ENCODE peak calls at places on chromosomes 1 and 21, in four cellular contexts. One of them, this sample, is unnamed.

GRCh38 chr1:183685112-183685713 is 32.1 kb upstream of the APOBEC4 start:
- DNase-seq in fibroblast of pulmonary artery: peak
- DNase-seq in lower lobe of right lung: no peak
- DNase-seq in IMR-90: peak
- DNase-seq in this sample: peak

GRCh38 chr1:207822602-207823451 is 71.0 kb downstream of the CD46 start:
- DNase-seq in fibroblast of pulmonary artery: no peak
- DNase-seq in lower lobe of right lung: peak
- DNase-seq in IMR-90: peak
- DNase-seq in this sample: peak

GRCh38 chr1:45040297-45040696 is 28.2 kb downstream of the UROD start:
- DNase-seq in fibroblast of pulmonary artery: no peak
- DNase-seq in lower lobe of right lung: no peak
- DNase-seq in IMR-90: no peak
- DNase-seq in this sample: no peak

GRCh38 chr1:12472798-12473551 is 145.0 kb downstream of the DHRS3 start:
- DNase-seq in fibroblast of pulmonary artery: no peak
- DNase-seq in lower lobe of right lung: no peak
- DNase-seq in IMR-90: no peak
- DNase-seq in this sample: no peak

GRCh38 chr1:230772457-230773395 is 25.5 kb downstream of the CAPN9 start:
- DNase-seq in fibroblast of pulmonary artery: peak
- DNase-seq in lower lobe of right lung: no peak
- DNase-seq in IMR-90: peak
- DNase-seq in this sample: peak

GRCh38 chr1:177907000-177907399 is 62.9 kb downstream of the SEC16B start:
- DNase-seq in fibroblast of pulmonary artery: no peak
- DNase-seq in lower lobe of right lung: no peak
- DNase-seq in IMR-90: no peak
- DNase-seq in this sample: peak

GRCh38 chr1:174039069-174039468 is 16.9 kb upstream of the RC3H1 start:
- DNase-seq in fibroblast of pulmonary artery: peak
- DNase-seq in lower lobe of right lung: no peak
- DNase-seq in IMR-90: peak
- DNase-seq in this sample: no peak

GRCh38 chr1:177902151-177902765 is 67.6 kb downstream of the SEC16B start:
- DNase-seq in fibroblast of pulmonary artery: no peak
- DNase-seq in lower lobe of right lung: no peak
- DNase-seq in IMR-90: no peak
- DNase-seq in this sample: no peak

GRCh38 chr1:226525750-226526149 is 22.8 kb upstream of the STUM start:
- DNase-seq in fibroblast of pulmonary artery: no peak
- DNase-seq in lower lobe of right lung: no peak
- DNase-seq in IMR-90: peak
- DNase-seq in this sample: no peak

GRCh38 chr1:206517784-206518183 is 10.5 kb downstream of the RASSF5 start:
- DNase-seq in fibroblast of pulmonary artery: no peak
- DNase-seq in lower lobe of right lung: no peak
- DNase-seq in IMR-90: no peak
- DNase-seq in this sample: no peak

GRCh38 chr1:55640708-55641473 is 425.7 kb upstream of the USP24 start:
- DNase-seq in fibroblast of pulmonary artery: peak
- DNase-seq in lower lobe of right lung: peak
- DNase-seq in IMR-90: no peak
- DNase-seq in this sample: peak

GRCh38 chr1:238582816-238583215 is 692.1 kb upstream of the ZP4 start:
- DNase-seq in fibroblast of pulmonary artery: no peak
- DNase-seq in lower lobe of right lung: no peak
- DNase-seq in IMR-90: no peak
- DNase-seq in this sample: peak

GRCh38 chr1:207186503-207186902 is 82.5 kb downstream of the C4BPA start:
- DNase-seq in fibroblast of pulmonary artery: no peak
- DNase-seq in lower lobe of right lung: no peak
- DNase-seq in IMR-90: no peak
- DNase-seq in this sample: peak

GRCh38 chr1:75430526-75430925 is 180.4 kb downstream of the SLC44A5 start:
- DNase-seq in fibroblast of pulmonary artery: peak
- DNase-seq in lower lobe of right lung: no peak
- DNase-seq in IMR-90: no peak
- DNase-seq in this sample: peak

GRCh38 chr1:214335567-214335966 is 54.6 kb downstream of the SMYD2 start:
- DNase-seq in fibroblast of pulmonary artery: no peak
- DNase-seq in lower lobe of right lung: no peak
- DNase-seq in IMR-90: no peak
- DNase-seq in this sample: no peak

GRCh38 chr1:162386292-162387225 is 5.0 kb downstream of the C1orf226 start:
- DNase-seq in fibroblast of pulmonary artery: no peak
- DNase-seq in lower lobe of right lung: no peak
- DNase-seq in IMR-90: no peak
- DNase-seq in this sample: no peak

GRCh38 chr1:207832796-207833195 is 78.1 kb downstream of the CD34 start:
- DNase-seq in fibroblast of pulmonary artery: no peak
- DNase-seq in lower lobe of right lung: no peak
- DNase-seq in IMR-90: no peak
- DNase-seq in this sample: no peak

GRCh38 chr21:35227774-35228173 is 178.7 kb upstream of the RUNX1 start:
- DNase-seq in fibroblast of pulmonary artery: no peak
- DNase-seq in lower lobe of right lung: no peak
- DNase-seq in IMR-90: no peak
- DNase-seq in this sample: no peak

GRCh38 chr1:42978317-42979036 is 19.8 kb upstream of the SLC2A1 start:
- DNase-seq in fibroblast of pulmonary artery: no peak
- DNase-seq in lower lobe of right lung: no peak
- DNase-seq in IMR-90: peak
- DNase-seq in this sample: no peak

GRCh38 chr1:155504207-155504606 is 58.4 kb downstream of the ASH1L start:
- DNase-seq in fibroblast of pulmonary artery: peak
- DNase-seq in lower lobe of right lung: no peak
- DNase-seq in IMR-90: peak
- DNase-seq in this sample: peak

GRCh38 chr1:215547009-215547408 is 20.1 kb upstream of the KCTD3 start:
- DNase-seq in fibroblast of pulmonary artery: no peak
- DNase-seq in lower lobe of right lung: no peak
- DNase-seq in IMR-90: no peak
- DNase-seq in this sample: no peak

GRCh38 chr1:207983044-207983443 is 72.1 kb upstream of the CD34 start:
- DNase-seq in fibroblast of pulmonary artery: no peak
- DNase-seq in lower lobe of right lung: no peak
- DNase-seq in IMR-90: no peak
- DNase-seq in this sample: no peak

GRCh38 chr21:38918629-38919346 is 113.1 kb downstream of the ETS2 start:
- DNase-seq in fibroblast of pulmonary artery: no peak
- DNase-seq in lower lobe of right lung: no peak
- DNase-seq in IMR-90: no peak
- DNase-seq in this sample: no peak

GRCh38 chr1:179101566-179101965 is 19.7 kb downstream of the TOR3A start:
- DNase-seq in fibroblast of pulmonary artery: no peak
- DNase-seq in lower lobe of right lung: no peak
- DNase-seq in IMR-90: no peak
- DNase-seq in this sample: no peak

GRCh38 chr1:184061396-184062003 is 10.0 kb downstream of the TSEN15 start:
- DNase-seq in fibroblast of pulmonary artery: peak
- DNase-seq in lower lobe of right lung: no peak
- DNase-seq in IMR-90: peak
- DNase-seq in this sample: no peak

GRCh38 chr21:28224191-28224755 is 768.4 kb downstream of the LTN1 start:
- DNase-seq in fibroblast of pulmonary artery: no peak
- DNase-seq in lower lobe of right lung: no peak
- DNase-seq in IMR-90: no peak
- DNase-seq in this sample: no peak

GRCh38 chr1:91806777-91807700 is 78.9 kb downstream of the TGFBR3 start:
- DNase-seq in fibroblast of pulmonary artery: peak
- DNase-seq in lower lobe of right lung: no peak
- DNase-seq in IMR-90: peak
- DNase-seq in this sample: no peak

GRCh38 chr21:44527156-44527982 is 12.6 kb downstream of the KRTAP10-1 start:
- DNase-seq in fibroblast of pulmonary artery: no peak
- DNase-seq in lower lobe of right lung: peak
- DNase-seq in IMR-90: no peak
- DNase-seq in this sample: no peak

GRCh38 chr1:12617511-12617900 is 504 bp downstream of the DHRS3 start:
- DNase-seq in fibroblast of pulmonary artery: no peak
- DNase-seq in lower lobe of right lung: no peak
- DNase-seq in IMR-90: no peak
- DNase-seq in this sample: peak

GRCh38 chr1:68128157-68128556 is 77.7 kb upstream of the DIRAS3 start:
- DNase-seq in fibroblast of pulmonary artery: peak
- DNase-seq in lower lobe of right lung: no peak
- DNase-seq in IMR-90: peak
- DNase-seq in this sample: no peak

GRCh38 chr1:197806718-197807117 is 31.4 kb upstream of the DENND1B start:
- DNase-seq in fibroblast of pulmonary artery: no peak
- DNase-seq in lower lobe of right lung: no peak
- DNase-seq in IMR-90: no peak
- DNase-seq in this sample: no peak

GRCh38 chr1:168520832-168521231 is 23.0 kb downstream of the XCL2 start:
- DNase-seq in fibroblast of pulmonary artery: no peak
- DNase-seq in lower lobe of right lung: no peak
- DNase-seq in IMR-90: no peak
- DNase-seq in this sample: no peak

GRCh38 chr1:168520052-168520751 is 23.6 kb downstream of the XCL2 start:
- DNase-seq in fibroblast of pulmonary artery: no peak
- DNase-seq in lower lobe of right lung: no peak
- DNase-seq in IMR-90: no peak
- DNase-seq in this sample: no peak

GRCh38 chr1:168513656-168514404 is 30.0 kb downstream of the XCL2 start:
- DNase-seq in fibroblast of pulmonary artery: peak
- DNase-seq in lower lobe of right lung: no peak
- DNase-seq in IMR-90: no peak
- DNase-seq in this sample: no peak

GRCh38 chr1:168521391-168522000 is 22.3 kb downstream of the XCL2 start:
- DNase-seq in fibroblast of pulmonary artery: no peak
- DNase-seq in lower lobe of right lung: no peak
- DNase-seq in IMR-90: no peak
- DNase-seq in this sample: no peak

DNA sequence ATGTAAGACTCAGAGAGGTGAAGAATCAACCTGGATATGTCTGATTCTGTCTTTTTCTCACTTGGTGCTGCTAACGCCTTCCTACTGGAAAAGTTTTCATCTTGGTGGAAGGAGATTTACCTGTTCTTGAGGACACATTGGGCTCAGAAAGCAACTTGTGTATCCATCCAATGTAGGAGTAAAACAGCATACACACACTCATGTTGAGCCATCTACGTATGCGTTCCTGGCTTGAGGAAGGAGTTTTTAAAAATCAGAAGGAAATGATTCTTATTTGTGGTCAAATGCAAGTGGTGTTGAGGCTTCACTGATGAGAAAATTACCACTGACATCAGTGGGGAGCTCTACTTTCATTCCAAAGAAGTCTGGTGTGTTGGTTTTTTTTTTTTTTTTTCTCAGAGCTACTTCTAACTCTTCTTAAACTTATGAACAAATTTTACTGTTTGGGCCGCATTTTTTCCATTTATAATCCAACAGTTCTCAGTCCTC is 25.6 kb downstream of the XCL2 start:
- DNase-seq in fibroblast of pulmonary artery: no peak
- DNase-seq in lower lobe of right lung: no peak
- DNase-seq in IMR-90: no peak
- DNase-seq in this sample: no peak
- H3K4me3 ChIP-seq in fibroblast of pulmonary artery: no peak
- H3K4me3 ChIP-seq in lower lobe of right lung: no peak
- H3K4me3 ChIP-seq in IMR-90: no peak
- H3K4me3 ChIP-seq in this sample: no peak

GRCh38 chr1:150972417-150972940 is 2.2 kb downstream of the CERS2 start:
- DNase-seq in fibroblast of pulmonary artery: no peak
- DNase-seq in lower lobe of right lung: no peak
- DNase-seq in IMR-90: no peak
- DNase-seq in this sample: no peak
- H3K4me3 ChIP-seq in fibroblast of pulmonary artery: peak
- H3K4me3 ChIP-seq in lower lobe of right lung: peak
- H3K4me3 ChIP-seq in IMR-90: peak
- H3K4me3 ChIP-seq in this sample: peak

GRCh38 chr1:19646366-19646765 is 2.3 kb downstream of the NBL1 start:
- DNase-seq in fibroblast of pulmonary artery: no peak
- DNase-seq in lower lobe of right lung: no peak
- DNase-seq in IMR-90: no peak
- DNase-seq in this sample: peak

GRCh38 chr1:19645544-19646252 is 1.6 kb downstream of the NBL1 start:
- DNase-seq in fibroblast of pulmonary artery: no peak
- DNase-seq in lower lobe of right lung: no peak
- DNase-seq in IMR-90: peak
- DNase-seq in this sample: no peak

GRCh38 chr1:19648239-19648638 is 4.1 kb downstream of the NBL1 start:
- DNase-seq in fibroblast of pulmonary artery: no peak
- DNase-seq in lower lobe of right lung: no peak
- DNase-seq in IMR-90: no peak
- DNase-seq in this sample: no peak

GRCh38 chr1:19647643-19648042 is 3.5 kb downstream of the NBL1 start:
- DNase-seq in fibroblast of pulmonary artery: no peak
- DNase-seq in lower lobe of right lung: no peak
- DNase-seq in IMR-90: no peak
- DNase-seq in this sample: peak

DNA sequence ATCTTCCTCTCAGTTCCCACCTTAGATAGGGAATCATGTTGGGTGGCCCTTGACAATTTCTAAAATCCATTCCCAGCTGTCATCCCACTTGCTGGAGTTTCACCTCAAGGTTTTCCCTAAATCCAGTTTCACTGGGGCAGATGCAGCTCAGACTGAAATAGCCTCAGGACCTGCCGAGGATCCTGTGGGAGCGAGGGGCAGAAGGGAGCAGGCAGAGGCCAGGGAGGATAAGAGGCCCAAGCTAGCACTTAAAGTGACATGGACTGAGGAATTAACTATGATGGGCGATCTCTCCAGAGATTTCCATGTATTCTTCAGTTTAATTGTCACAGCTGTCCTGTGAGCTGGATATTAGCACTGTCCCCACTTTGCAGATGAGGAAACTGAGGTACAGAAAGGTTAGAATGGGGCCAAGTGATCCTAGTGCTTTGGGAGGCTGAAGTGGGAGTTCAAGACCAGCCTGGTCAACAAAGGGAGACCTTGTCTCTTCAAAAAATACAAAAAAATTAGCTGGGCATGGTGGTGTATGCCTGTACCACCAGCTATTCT is 2.7 kb downstream of the NBL1 start:
- DNase-seq in fibroblast of pulmonary artery: no peak
- DNase-seq in lower lobe of right lung: no peak
- DNase-seq in IMR-90: no peak
- DNase-seq in this sample: no peak
- H3K4me3 ChIP-seq in fibroblast of pulmonary artery: no peak
- H3K4me3 ChIP-seq in lower lobe of right lung: peak
- H3K4me3 ChIP-seq in IMR-90: no peak
- H3K4me3 ChIP-seq in this sample: no peak

GRCh38 chr1:57424231-57425027 is 569 bp upstream of the DAB1 start:
- DNase-seq in fibroblast of pulmonary artery: peak
- DNase-seq in lower lobe of right lung: no peak
- DNase-seq in IMR-90: peak
- DNase-seq in this sample: peak
- H3K4me3 ChIP-seq in fibroblast of pulmonary artery: peak
- H3K4me3 ChIP-seq in lower lobe of right lung: no peak
- H3K4me3 ChIP-seq in IMR-90: peak
- H3K4me3 ChIP-seq in this sample: peak

GRCh38 chr1:47444317-47444577 is 6.4 kb downstream of the FOXD2 start:
- DNase-seq in fibroblast of pulmonary artery: no peak
- DNase-seq in lower lobe of right lung: no peak
- DNase-seq in IMR-90: no peak
- DNase-seq in this sample: no peak
- H3K4me3 ChIP-seq in fibroblast of pulmonary artery: no peak
- H3K4me3 ChIP-seq in lower lobe of right lung: peak
- H3K4me3 ChIP-seq in IMR-90: no peak
- H3K4me3 ChIP-seq in this sample: no peak

This sample was measured in epithelial cell of esophagus.